ENCODE peak calls at places on chromosomes 5 and 9, in seven cellular contexts. F, Y, A, R, N, Q and J are unnamed samples.

GRCh38 chr9:87085521-87085920 is 138.2 kb upstream of the GAS1 start:
- DNase-seq in Y (no peak), N (no peak), A (no peak), R (no peak), Q (no peak), F (no peak), J (no peak)

GRCh38 chr9:21854594-21854993 is 52.2 kb downstream of the MTAP start:
- DNase-seq in N (peak), R (no peak), Q (no peak), F (no peak), Y (no peak), A (peak), J (no peak)

GRCh38 chr9:78692871-78693270 is 395.9 kb downstream of the PSAT1 start:
- DNase-seq in F (no peak), Q (no peak), A (no peak), R (no peak), Y (no peak), N (no peak), J (no peak)

GRCh38 chr9:125172351-125172750 is 17.3 kb downstream of the PPP6C start:
- DNase-seq in R (no peak), Q (no peak), A (no peak), Y (no peak), N (peak), F (no peak), J (no peak)

GRCh38 chr5:133487093-133487492 is 125.2 kb downstream of the FSTL4 start:
- DNase-seq in Y (no peak), F (no peak), Q (no peak), R (no peak), N (no peak), A (no peak), J (no peak)

GRCh38 chr5:127028822-127029457 is 1.4 kb downstream of the MARCHF3 start:
- DNase-seq in Y (peak), R (no peak), A (no peak), N (peak), F (peak), Q (peak), J (peak)

GRCh38 chr5:60842859-60843692 is 993 bp downstream of the ELOVL7 start:
- DNase-seq in Q (no peak), Y (no peak), N (no peak), R (no peak), A (peak), F (peak), J (peak)

GRCh38 chr5:88244686-88245085 is 24.0 kb downstream of the TMEM161B start:
- DNase-seq in F (peak), Y (no peak), R (no peak), N (no peak), A (no peak), Q (no peak), J (no peak)

GRCh38 chr5:74507596-74507995 is 132.9 kb downstream of the ENC1 start:
- DNase-seq in R (no peak), A (peak), N (no peak), Y (no peak), F (no peak), Q (no peak), J (no peak)

GRCh38 chr5:134763221-134763620 is 4.6 kb downstream of the DDX46 start:
- DNase-seq in Q (no peak), Y (no peak), N (no peak), R (no peak), F (no peak), A (no peak), J (no peak)

GRCh38 chr5:77262685-77263084 is 52.2 kb downstream of the PDE8B start:
- DNase-seq in Y (no peak), R (no peak), A (no peak), N (no peak), Q (no peak), F (peak), J (peak)

GRCh38 chr9:89839427-89839826 is 234.6 kb downstream of the GADD45G start:
- DNase-seq in F (no peak), N (no peak), A (no peak), R (no peak), Q (no peak), Y (no peak), J (peak)

GRCh38 chr9:120944434-120945125 is 18.0 kb upstream of the TRAF1 start:
- DNase-seq in Q (no peak), Y (no peak), F (no peak), N (no peak), R (peak), A (no peak), J (no peak)

GRCh38 chr5:58460727-58461286 is 921 bp upstream of the PLK2 start:
- DNase-seq in R (peak), N (peak), Q (peak), F (peak), A (peak), Y (peak), J (peak)

GRCh38 chr5:160342413-160342941 is 27.9 kb downstream of the C1QTNF2 start:
- DNase-seq in R (no peak), Y (no peak), F (no peak), A (no peak), N (peak), Q (no peak), J (no peak)

GRCh38 chr5:139389701-139390638 is at the start of gene MZB1:
- DNase-seq in A (no peak), R (peak), Q (no peak), Y (no peak), F (no peak), N (no peak), J (no peak)

GRCh38 chr5:107526263-107526937 is 144.3 kb downstream of the EFNA5 start:
- DNase-seq in A (no peak), Q (no peak), F (no peak), N (no peak), Y (no peak), R (no peak), J (peak)

GRCh38 chr5:1801061-1801953 is at the start of gene NDUFS6:
- DNase-seq in N (peak), R (peak), F (peak), A (peak), Y (peak), Q (peak), J (peak)

GRCh38 chr5:172800088-172800551 is 29.1 kb upstream of the DUSP1 start:
- DNase-seq in R (no peak), Q (peak), F (no peak), Y (no peak), A (no peak), N (peak), J (no peak)

GRCh38 chr5:147996379-147996778 is 67.4 kb upstream of the SPINK5 start:
- DNase-seq in A (no peak), R (no peak), F (no peak), N (no peak), Y (no peak), Q (no peak), J (no peak)

GRCh38 chr9:137439158-137439714 is 1.9 kb downstream of the ENTPD8 start:
- DNase-seq in A (no peak), R (peak), Q (no peak), F (peak), N (no peak), Y (peak), J (peak)